ENCODE peak calls at places on chromosomes 12 and 14, in five cellular contexts. J is psoas muscle, Q is kidney, T is transverse colon, N is astrocyte of the spinal cord. O is an unnamed sample.

GRCh38 chr12:63916561-63917476 is 72.3 kb downstream of the SRGAP1 start:
- DNase-seq in J (no peak), Q (no peak), T (no peak), N (peak), O (no peak)

GRCh38 chr12:31207799-31208465 is 118.0 kb downstream of the SINHCAF start:
- DNase-seq in J (no peak), Q (no peak), T (no peak), N (no peak), O (no peak)

GRCh38 chr12:27366621-27367020 is 34.0 kb downstream of the BMAL2 start:
- DNase-seq in J (no peak), Q (no peak), T (no peak), N (no peak), O (no peak)

GRCh38 chr12:105887131-105887530 is 251.6 kb downstream of the NUAK1 start:
- DNase-seq in J (no peak), Q (no peak), T (no peak), N (no peak), O (no peak)

GRCh38 chr12:51441583-51441982 is 17.0 kb downstream of the SLC4A8 start:
- DNase-seq in J (no peak), Q (no peak), T (no peak), N (peak), O (peak)

GRCh38 chr12:127546721-127547505 is 720.1 kb upstream of the TMEM132C start:
- DNase-seq in J (no peak), Q (no peak), T (no peak), N (no peak), O (no peak)

GRCh38 chr14:65302571-65303184 is 109.9 kb upstream of the FUT8 start:
- DNase-seq in J (no peak), Q (no peak), T (peak), N (no peak), O (no peak)

GRCh38 chr12:50187084-50187900 is 20.1 kb upstream of the CERS5 start:
- DNase-seq in J (no peak), Q (no peak), T (no peak), N (peak), O (no peak)

GRCh38 chr12:8081228-8081920 is 700 bp upstream of the NECAP1 start:
- DNase-seq in J (no peak), Q (no peak), T (peak), N (no peak), O (no peak)

DNA sequence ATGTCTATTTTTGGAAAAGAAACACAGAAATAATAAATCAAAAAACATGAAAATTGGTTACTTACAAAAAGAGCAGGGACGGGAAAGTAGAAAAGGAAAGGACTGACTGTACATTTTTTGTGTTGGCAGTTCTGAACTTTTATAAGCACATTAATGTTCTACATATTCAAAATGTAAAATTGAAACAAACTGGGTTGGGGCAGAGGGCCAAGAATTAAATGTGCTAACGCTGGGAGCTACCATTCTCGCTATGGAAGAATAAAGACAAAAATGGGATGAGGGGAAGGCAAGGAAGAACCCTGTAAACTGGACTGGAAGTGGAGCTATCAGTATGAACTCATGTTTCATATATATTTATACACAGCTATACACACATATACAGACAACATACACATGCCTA is 24.5 kb downstream of the ATP2B1 start:
- DNase-seq in J (no peak), Q (no peak), T (no peak), N (no peak), O (no peak)
- H3K4me3 ChIP-seq in J (no peak), Q (no peak), T (no peak), N (no peak), O (no peak)

DNA sequence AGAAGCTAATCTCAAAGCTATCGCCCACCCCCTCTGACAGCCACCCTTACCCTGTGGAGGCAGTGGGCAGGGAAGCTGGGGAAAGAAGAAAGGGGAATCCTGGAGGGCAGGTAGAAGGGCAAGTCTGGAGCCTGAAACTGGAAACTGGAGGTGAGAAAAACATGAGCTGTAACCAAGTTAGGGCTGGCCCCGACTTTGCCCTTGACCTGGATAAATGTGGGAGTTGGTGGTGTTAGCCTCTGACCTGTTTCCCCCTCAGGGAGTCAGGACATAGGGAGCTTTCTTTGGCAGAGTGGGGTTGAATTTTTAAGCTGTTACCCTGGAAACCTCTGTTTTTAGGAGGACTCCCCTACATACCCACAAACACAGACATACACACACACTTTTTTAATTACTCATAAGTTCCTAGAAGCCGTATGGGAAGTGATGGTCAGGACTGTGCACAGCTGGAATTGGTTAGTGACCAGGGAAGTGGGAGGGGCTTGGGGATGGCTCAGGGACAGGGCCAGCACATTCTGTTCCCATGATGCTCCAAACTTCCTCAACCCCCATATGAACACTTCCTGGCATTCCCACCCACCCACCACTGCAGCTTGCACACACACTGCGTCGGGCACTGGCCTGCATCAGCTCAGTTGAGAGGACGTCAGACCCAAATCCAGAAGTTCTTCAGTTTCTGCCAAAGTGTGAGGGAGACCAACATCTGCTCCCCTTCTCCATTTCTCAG is 5.0 kb upstream of the MMP19 start:
- DNase-seq in J (peak), Q (peak), T (peak), N (peak), O (no peak)
- H3K4me3 ChIP-seq in J (peak), Q (no peak), T (no peak), N (no peak), O (no peak)

GRCh38 chr12:39393179-39393578 is 49.7 kb downstream of the KIF21A start:
- DNase-seq in J (no peak), Q (no peak), T (no peak), N (no peak), O (no peak)
- H3K4me3 ChIP-seq in J (no peak), Q (no peak), T (no peak), N (no peak), O (no peak)

GRCh38 chr12:93743229-93743998 is 66.2 kb downstream of the CRADD start:
- DNase-seq in J (no peak), Q (no peak), T (no peak), N (no peak), O (no peak)

GRCh38 chr12:93740721-93741120 is 63.5 kb downstream of the CRADD start:
- DNase-seq in J (no peak), Q (no peak), T (no peak), N (no peak), O (no peak)

GRCh38 chr12:93743999-93744689 is 67.0 kb downstream of the CRADD start:
- DNase-seq in J (no peak), Q (no peak), T (no peak), N (no peak), O (no peak)

GRCh38 chr12:93742086-93742934 is 65.1 kb downstream of the CRADD start:
- DNase-seq in J (peak), Q (peak), T (peak), N (peak), O (no peak)

DNA sequence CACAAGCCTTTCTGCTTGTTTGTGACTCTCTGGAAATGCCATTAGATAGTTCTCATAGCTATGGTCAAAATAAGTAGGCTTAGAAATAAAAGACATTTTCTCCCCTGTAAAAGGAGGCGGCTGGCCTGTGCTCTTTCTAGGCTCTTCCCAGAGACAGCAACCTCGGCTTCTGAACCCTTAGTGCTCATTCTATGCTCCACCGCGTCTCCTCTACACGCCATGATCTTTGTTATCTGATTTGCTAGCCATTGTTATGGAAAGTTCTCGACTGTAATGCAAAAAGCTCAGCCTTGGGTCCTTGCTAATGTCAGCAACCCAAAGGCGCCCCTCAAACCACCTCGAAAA is 64.5 kb downstream of the CRADD start:
- DNase-seq in J (no peak), Q (no peak), T (no peak), N (no peak), O (no peak)
- H3K4me3 ChIP-seq in J (peak), Q (peak), T (peak), N (peak), O (no peak)

DNA sequence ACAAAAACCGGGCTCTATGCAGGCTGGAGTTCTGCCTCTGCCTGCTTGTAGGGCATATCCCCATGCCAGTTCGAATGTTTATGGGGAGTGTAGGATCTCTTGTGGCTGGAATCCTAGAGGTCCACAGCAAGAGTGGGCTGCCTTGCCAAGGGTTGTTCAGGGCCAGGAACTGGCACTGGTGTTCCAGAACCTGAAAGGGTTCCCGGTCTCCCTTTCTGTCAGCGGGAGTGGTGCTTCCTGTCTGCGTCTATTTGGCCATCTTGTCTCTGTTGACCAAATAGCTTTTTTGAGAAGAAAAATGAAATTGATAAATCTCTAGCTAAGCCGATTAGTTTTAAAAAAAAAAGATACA is 17.8 kb downstream of the OLR1 start:
- DNase-seq in J (no peak), Q (no peak), T (no peak), N (no peak), O (no peak)
- H3K4me3 ChIP-seq in J (peak), Q (peak), T (peak), N (peak), O (no peak)

O was measured in Jurkat, Clone E6-1.